ENCODE peak calls at places on chromosomes 7 and 10, in five cellular contexts. One of them, this sample, is unnamed.

GRCh38 chr10:110600487-110601101 is 33.1 kb downstream of the SMC3 start:
- DNase-seq in tibial artery: no peak
- DNase-seq in left ventricle myocardium superior: no peak
- DNase-seq in GM04503: no peak
- DNase-seq in activated CD8-positive, alpha-beta memory T cell treated with anti-CD3 and anti-CD28 coated beads for 48 hours: no peak
- DNase-seq in this sample: peak

GRCh38 chr7:149772236-149772820 is 1.1 kb downstream of the ZNF467 start:
- DNase-seq in tibial artery: no peak
- DNase-seq in left ventricle myocardium superior: peak
- DNase-seq in GM04503: no peak
- DNase-seq in activated CD8-positive, alpha-beta memory T cell treated with anti-CD3 and anti-CD28 coated beads for 48 hours: no peak
- DNase-seq in this sample: no peak

GRCh38 chr7:115680921-115681320 is 349.6 kb downstream of the TFEC start:
- DNase-seq in tibial artery: no peak
- DNase-seq in left ventricle myocardium superior: no peak
- DNase-seq in GM04503: no peak
- DNase-seq in activated CD8-positive, alpha-beta memory T cell treated with anti-CD3 and anti-CD28 coated beads for 48 hours: no peak
- DNase-seq in this sample: no peak

GRCh38 chr10:97759157-97759980 is 12.4 kb downstream of the SFRP5 start:
- DNase-seq in tibial artery: peak
- DNase-seq in left ventricle myocardium superior: peak
- DNase-seq in GM04503: no peak
- DNase-seq in activated CD8-positive, alpha-beta memory T cell treated with anti-CD3 and anti-CD28 coated beads for 48 hours: no peak
- DNase-seq in this sample: peak

GRCh38 chr7:124959676-124960075 is 30.1 kb upstream of the POT1 start:
- DNase-seq in tibial artery: no peak
- DNase-seq in left ventricle myocardium superior: no peak
- DNase-seq in GM04503: no peak
- DNase-seq in activated CD8-positive, alpha-beta memory T cell treated with anti-CD3 and anti-CD28 coated beads for 48 hours: no peak
- DNase-seq in this sample: no peak

GRCh38 chr10:59878915-59879314 is 27.4 kb downstream of the CCDC6 start:
- DNase-seq in tibial artery: no peak
- DNase-seq in left ventricle myocardium superior: no peak
- DNase-seq in GM04503: no peak
- DNase-seq in activated CD8-positive, alpha-beta memory T cell treated with anti-CD3 and anti-CD28 coated beads for 48 hours: no peak
- DNase-seq in this sample: no peak

GRCh38 chr7:141118809-141119586 is 45.1 kb downstream of the TMEM178B start:
- DNase-seq in tibial artery: no peak
- DNase-seq in left ventricle myocardium superior: no peak
- DNase-seq in GM04503: no peak
- DNase-seq in activated CD8-positive, alpha-beta memory T cell treated with anti-CD3 and anti-CD28 coated beads for 48 hours: no peak
- DNase-seq in this sample: no peak

GRCh38 chr7:110759069-110759468 is 331.9 kb upstream of the LRRN3 start:
- DNase-seq in tibial artery: no peak
- DNase-seq in left ventricle myocardium superior: no peak
- DNase-seq in GM04503: no peak
- DNase-seq in activated CD8-positive, alpha-beta memory T cell treated with anti-CD3 and anti-CD28 coated beads for 48 hours: no peak
- DNase-seq in this sample: no peak

GRCh38 chr7:32043688-32044087 is 26.5 kb downstream of the PDE1C start:
- DNase-seq in tibial artery: no peak
- DNase-seq in left ventricle myocardium superior: no peak
- DNase-seq in GM04503: no peak
- DNase-seq in activated CD8-positive, alpha-beta memory T cell treated with anti-CD3 and anti-CD28 coated beads for 48 hours: no peak
- DNase-seq in this sample: peak

GRCh38 chr7:155489158-155489840 is 31.4 kb downstream of the EN2 start:
- DNase-seq in tibial artery: no peak
- DNase-seq in left ventricle myocardium superior: no peak
- DNase-seq in GM04503: no peak
- DNase-seq in activated CD8-positive, alpha-beta memory T cell treated with anti-CD3 and anti-CD28 coated beads for 48 hours: no peak
- DNase-seq in this sample: no peak

GRCh38 chr10:101560293-101561067 is 27.6 kb downstream of the POLL start:
- DNase-seq in tibial artery: peak
- DNase-seq in left ventricle myocardium superior: no peak
- DNase-seq in GM04503: no peak
- DNase-seq in activated CD8-positive, alpha-beta memory T cell treated with anti-CD3 and anti-CD28 coated beads for 48 hours: no peak
- DNase-seq in this sample: no peak

GRCh38 chr7:64999165-65000004 is 7.1 kb downstream of the ERV3-1 start:
- DNase-seq in tibial artery: peak
- DNase-seq in left ventricle myocardium superior: no peak
- DNase-seq in GM04503: no peak
- DNase-seq in activated CD8-positive, alpha-beta memory T cell treated with anti-CD3 and anti-CD28 coated beads for 48 hours: no peak
- DNase-seq in this sample: no peak

GRCh38 chr10:70410608-70411007 is 6.7 kb downstream of the EIF4EBP2 start:
- DNase-seq in tibial artery: no peak
- DNase-seq in left ventricle myocardium superior: no peak
- DNase-seq in GM04503: no peak
- DNase-seq in activated CD8-positive, alpha-beta memory T cell treated with anti-CD3 and anti-CD28 coated beads for 48 hours: no peak
- DNase-seq in this sample: no peak